ENCODE peak calls at places on chromosome X, in four cellular contexts. G, P, H and V are unnamed samples.

GRCh38 chrX:110284159-110284558 is 33.7 kb downstream of the AMMECR1 start:
- DNase-seq in H (no peak), P (peak; percentile 78), G (no peak), V (peak; percentile 59)

GRCh38 chrX:132692526-132692925 is 203.7 kb upstream of the MBNL3 start:
- DNase-seq in P (no peak), H (no peak), G (no peak), V (no peak)

GRCh38 chrX:39726810-39727209 is 370.9 kb downstream of the BCOR start:
- DNase-seq in H (no peak), G (no peak), P (no peak), V (no peak)

GRCh38 chrX:119676949-119677653 is 15.9 kb downstream of the SEPTIN6 start:
- DNase-seq in H (no peak), P (no peak), G (no peak), V (no peak)

GRCh38 chrX:68358679-68359078 is 74.6 kb downstream of the OPHN1 start:
- DNase-seq in G (no peak), H (no peak), P (no peak), V (no peak)

GRCh38 chrX:138945219-138945618 is 233.7 kb upstream of the FGF13 start:
- DNase-seq in G (no peak), P (no peak), H (no peak), V (no peak)

GRCh38 chrX:2662586-2662985 is 28.5 kb upstream of the CD99 start:
- DNase-seq in G (no peak), P (no peak), H (no peak), V (no peak)

GRCh38 chrX:147958316-147958715 is 22.8 kb upstream of the FMR1NB start:
- DNase-seq in H (no peak), P (no peak), G (no peak), V (no peak)

GRCh38 chrX:12672362-12673106 is 118.7 kb upstream of the PRPS2 start:
- DNase-seq in G (no peak), H (no peak), P (no peak), V (no peak)

GRCh38 chrX:19776753-19777152 is 110.6 kb downstream of the SH3KBP1 start:
- DNase-seq in G (no peak), P (no peak), H (no peak), V (no peak)

GRCh38 chrX:111662314-111662713 is 18.7 kb upstream of the ALG13 start:
- DNase-seq in P (no peak), H (no peak), G (no peak), V (no peak)

GRCh38 chrX:41313419-41313818 is 20.5 kb upstream of the DDX3X start:
- DNase-seq in G (no peak), H (no peak), P (peak; percentile 81), V (peak; percentile 66)

GRCh38 chrX:111490683-111491082 is 20.8 kb upstream of the SERTM2 start:
- DNase-seq in G (no peak), H (no peak), P (no peak), V (no peak)

GRCh38 chrX:81120936-81121351 is 80.8 kb downstream of the HMGN5 start:
- DNase-seq in H (no peak), G (no peak), P (peak; percentile 29), V (peak; percentile 14)

GRCh38 chrX:103464071-103464773 is 55.1 kb downstream of the RAB40A start:
- DNase-seq in H (peak; percentile 2), P (no peak), G (no peak), V (no peak)

GRCh38 chrX:122579036-122579435 is 605.0 kb upstream of the GRIA3 start:
- DNase-seq in H (no peak), P (no peak), G (no peak), V (no peak)

GRCh38 chrX:31832263-31832662 is 760.4 kb upstream of the FTHL17 start:
- DNase-seq in G (no peak), P (peak; percentile 44), H (no peak), V (peak; percentile 21)

DNA sequence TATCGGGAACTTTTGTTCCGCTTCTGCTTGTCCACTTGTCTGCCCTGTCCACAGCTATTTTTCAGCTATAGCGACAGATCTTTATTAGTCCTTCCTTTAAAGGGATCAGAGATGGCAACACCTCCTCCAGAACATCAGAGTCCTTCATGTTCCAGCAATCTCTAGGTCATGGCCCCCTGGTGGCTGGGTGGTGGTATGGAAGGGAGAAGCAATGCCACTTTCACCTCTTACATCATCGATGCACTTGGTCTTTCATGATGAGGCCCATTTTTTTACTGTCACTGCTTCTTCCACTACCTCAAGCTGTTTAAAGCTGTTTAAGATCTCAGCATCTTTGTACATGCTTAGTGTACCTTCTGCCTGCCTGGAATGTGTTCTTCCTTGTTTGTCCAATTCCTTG is 106.7 kb downstream of the ARHGAP6 start:
- DNase-seq in P (no peak), H (peak; percentile 5), G (no peak), V (no peak)
- TF ChIP-seq CTCF in P (peak; percentile 52), H (peak; percentile 35), G (peak; percentile 66), V (peak; percentile 49)

DNA sequence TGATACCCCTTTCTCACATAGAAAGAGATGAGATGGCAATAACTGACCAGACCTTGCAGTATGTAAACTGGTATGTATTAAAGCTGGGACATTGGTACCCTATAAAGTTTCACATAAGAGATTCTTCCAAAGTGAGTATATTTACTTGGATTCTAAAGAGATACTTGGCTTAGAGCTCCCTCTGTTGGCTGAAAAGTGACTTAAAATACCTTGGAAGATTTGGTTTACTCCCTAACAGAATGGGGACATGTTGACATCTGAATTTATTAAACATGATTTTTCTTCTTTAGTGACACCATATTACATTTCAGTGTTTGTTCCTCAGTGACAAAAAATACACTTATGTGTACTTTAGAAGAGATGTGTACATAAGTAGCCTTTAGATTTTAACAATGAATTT is 47.9 kb upstream of the RGN start:
- DNase-seq in G (no peak), H (no peak), P (peak; percentile 26), V (peak; percentile 25)
- TF ChIP-seq CTCF in G (peak; percentile 80), H (peak; percentile 35), P (peak; percentile 55), V (peak; percentile 52)

GRCh38 chrX:153580700-153581386 is 18.1 kb downstream of the CCNQ start:
- DNase-seq in H (no peak), P (no peak), G (no peak), V (no peak)
- TF ChIP-seq CTCF in H (no peak), P (peak; percentile 30), G (peak; percentile 43), V (no peak)

DNA sequence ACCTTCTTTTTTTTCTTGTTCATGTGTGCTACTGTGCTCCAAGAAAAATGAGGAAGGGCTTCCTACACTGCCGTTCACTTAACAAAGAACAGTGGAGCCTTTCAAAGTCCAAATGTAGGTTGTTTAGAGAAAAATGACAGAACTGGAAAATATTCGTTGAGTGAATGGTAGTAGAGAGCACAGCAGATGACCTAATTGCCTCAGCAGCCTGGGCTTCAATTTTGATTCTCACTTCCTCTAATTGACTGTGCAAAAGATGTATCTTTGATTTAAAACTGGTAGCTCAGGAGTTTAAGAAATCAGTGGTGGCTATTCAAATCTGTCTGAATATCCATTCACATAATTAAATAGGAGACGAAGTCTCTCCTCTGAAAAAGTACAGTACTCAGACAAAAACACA is 5.2 kb downstream of the NLGN4X start:
- DNase-seq in H (no peak), G (no peak), P (no peak), V (no peak)
- TF ChIP-seq CTCF in H (no peak), G (no peak), P (no peak), V (no peak)

DNA sequence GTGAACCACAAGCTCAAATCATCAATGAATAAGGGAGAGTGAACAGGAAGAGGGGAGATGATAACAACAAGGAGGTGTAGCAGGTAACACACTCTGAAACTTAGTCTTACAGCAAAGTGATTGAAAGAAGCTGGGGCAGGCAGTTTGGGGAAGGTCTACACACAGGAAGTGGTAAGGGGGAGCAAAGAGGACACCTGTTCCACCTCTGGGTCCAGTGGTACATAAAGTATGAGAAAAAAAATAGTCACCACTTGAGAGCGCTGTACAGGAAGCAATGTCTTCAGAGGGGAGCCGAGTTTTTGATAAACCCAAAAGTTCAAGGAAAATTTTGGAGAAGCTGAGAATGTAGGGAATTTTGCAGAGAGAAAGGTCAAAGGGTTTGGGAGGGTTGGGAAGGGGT is 141.8 kb downstream of the RBMX2 start:
- DNase-seq in G (no peak), H (no peak), P (no peak), V (no peak)
- TF ChIP-seq CTCF in G (no peak), H (no peak), P (no peak), V (no peak)